ENCODE peak calls at places on chromosomes 5 and 9, in eight cellular contexts. Y, K, Q, C, I, B, L and O are unnamed samples.

GRCh38 chr9:113632776-113633590 is 169.5 kb downstream of the RGS3 start:
- DNase-seq in Y (no peak), K (no peak), Q (no peak), C (peak), I (no peak), B (no peak), L (peak), O (no peak)

GRCh38 chr5:10111575-10111974 is 138.1 kb downstream of the ATPSCKMT start:
- DNase-seq in Y (peak), K (peak), Q (peak), C (no peak), I (peak), B (no peak), L (peak), O (peak)

GRCh38 chr5:10229306-10230048 is 20.2 kb downstream of the ATPSCKMT start:
- DNase-seq in Y (no peak), K (peak), Q (no peak), C (no peak), I (no peak), B (no peak), L (peak), O (peak)

GRCh38 chr5:57173026-57173317 is 887 bp upstream of the GPBP1 start:
- DNase-seq in Y (no peak), K (no peak), Q (no peak), C (no peak), I (no peak), B (peak), L (no peak), O (no peak)

GRCh38 chr5:115602585-115603125 is 376 bp upstream of the TICAM2 start:
- DNase-seq in Y (no peak), K (no peak), Q (no peak), C (no peak), I (no peak), B (no peak), L (no peak), O (no peak)

GRCh38 chr5:126961702-126962101 is 68.7 kb downstream of the MARCHF3 start:
- DNase-seq in Y (no peak), K (peak), Q (no peak), C (no peak), I (no peak), B (no peak), L (peak), O (peak)

GRCh38 chr9:120750421-120750820 is 36.2 kb upstream of the MEGF9 start:
- DNase-seq in Y (no peak), K (no peak), Q (no peak), C (no peak), I (no peak), B (no peak), L (no peak), O (no peak)

GRCh38 chr5:78912796-78913195 is 72.3 kb downstream of the ARSB start:
- DNase-seq in Y (no peak), K (no peak), Q (no peak), C (no peak), I (no peak), B (no peak), L (no peak), O (no peak)

GRCh38 chr5:126603402-126603991 is 2.8 kb downstream of the PHAX start:
- DNase-seq in Y (no peak), K (no peak), Q (peak), C (no peak), I (no peak), B (no peak), L (no peak), O (no peak)

GRCh38 chr9:95516221-95516735 is 493 bp downstream of the PTCH1 start:
- DNase-seq in Y (no peak), K (no peak), Q (no peak), C (no peak), I (peak), B (no peak), L (peak), O (no peak)

GRCh38 chr5:151283120-151283825 is 20.3 kb downstream of the SLC36A3 start:
- DNase-seq in Y (no peak), K (no peak), Q (no peak), C (no peak), I (no peak), B (no peak), L (no peak), O (no peak)

GRCh38 chr9:126151671-126152050 is 175.0 kb upstream of the MVB12B start:
- DNase-seq in Y (no peak), K (peak), Q (no peak), C (no peak), I (no peak), B (no peak), L (no peak), O (no peak)

GRCh38 chr5:150142189-150142788 is 13.4 kb downstream of the PDGFRB start:
- DNase-seq in Y (no peak), K (no peak), Q (no peak), C (no peak), I (no peak), B (no peak), L (no peak), O (no peak)

GRCh38 chr9:133552236-133552635 is 17.7 kb downstream of the ADAMTSL2 start:
- DNase-seq in Y (no peak), K (no peak), Q (no peak), C (no peak), I (no peak), B (no peak), L (no peak), O (no peak)

GRCh38 chr5:176440932-176441706 is 7.1 kb upstream of the FAF2 start:
- DNase-seq in Y (no peak), K (no peak), Q (no peak), C (no peak), I (no peak), B (no peak), L (no peak), O (no peak)

GRCh38 chr5:177325868-177326381 is 14.2 kb upstream of the MXD3 start:
- DNase-seq in Y (no peak), K (no peak), Q (no peak), C (no peak), I (no peak), B (no peak), L (no peak), O (no peak)

GRCh38 chr9:72442212-72442607 is 77.2 kb upstream of the ZFAND5 start:
- DNase-seq in Y (peak), K (peak), Q (no peak), C (no peak), I (no peak), B (no peak), L (peak), O (peak)

GRCh38 chr9:94941211-94941875 is 214.8 kb downstream of the AOPEP start:
- DNase-seq in Y (peak), K (no peak), Q (no peak), C (no peak), I (no peak), B (no peak), L (peak), O (no peak)

GRCh38 chr9:123658792-123659191 is 271.1 kb downstream of the DENND1A start:
- DNase-seq in Y (no peak), K (no peak), Q (peak), C (no peak), I (no peak), B (no peak), L (peak), O (no peak)

GRCh38 chr5:123785160-123786001 is 273.4 kb downstream of the CSNK1G3 start:
- DNase-seq in Y (no peak), K (peak), Q (no peak), C (no peak), I (no peak), B (no peak), L (peak), O (peak)

GRCh38 chr5:171496431-171496830 is 77.0 kb downstream of the FGF18 start:
- DNase-seq in Y (no peak), K (no peak), Q (no peak), C (no peak), I (no peak), B (no peak), L (no peak), O (no peak)

GRCh38 chr5:14444988-14445387 is 136.6 kb upstream of the OTULINL start:
- DNase-seq in Y (no peak), K (peak), Q (no peak), C (no peak), I (no peak), B (no peak), L (peak), O (no peak)

GRCh38 chr5:149203896-149204544 is 62.7 kb downstream of the ABLIM3 start:
- DNase-seq in Y (peak), K (peak), Q (no peak), C (no peak), I (no peak), B (no peak), L (peak), O (peak)

GRCh38 chr5:74357827-74358226 is 282.7 kb downstream of the ENC1 start:
- DNase-seq in Y (no peak), K (no peak), Q (no peak), C (no peak), I (no peak), B (no peak), L (no peak), O (no peak)

GRCh38 chr9:19174127-19174921 is 47.0 kb upstream of the PLIN2 start:
- DNase-seq in Y (peak), K (peak), Q (peak), C (no peak), I (peak), B (peak), L (peak), O (peak)

GRCh38 chr9:98503867-98504800 is 204.6 kb downstream of the GABBR2 start:
- DNase-seq in Y (no peak), K (no peak), Q (no peak), C (no peak), I (no peak), B (no peak), L (no peak), O (no peak)

DNA sequence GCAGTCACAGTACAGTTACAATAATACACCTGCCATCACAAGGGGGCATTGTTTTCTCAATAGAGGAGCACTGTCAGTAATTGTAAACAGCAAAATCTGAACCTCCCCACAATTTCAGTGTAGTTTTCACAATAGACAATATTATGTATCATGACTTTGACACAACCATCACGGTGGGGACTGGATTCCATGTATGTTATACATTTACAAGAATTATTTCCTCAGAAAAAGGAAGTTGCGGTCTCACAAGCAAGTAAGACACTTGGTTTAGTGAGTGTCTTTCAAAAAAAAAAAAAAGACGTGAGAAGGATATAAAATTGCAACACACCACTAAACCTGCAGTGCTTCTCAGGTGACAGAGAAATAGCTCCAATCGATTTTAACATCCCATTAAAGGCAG is 586.2 kb downstream of the PTPRD start:
- DNase-seq in Y (no peak), K (no peak), Q (no peak), C (no peak), I (no peak), B (no peak), L (no peak), O (no peak)
- TF ChIP-seq CTCF in Y (no peak), K (no peak), Q (peak), C (no peak), I (no peak), B (no peak), L (no peak), O (no peak)

GRCh38 chr5:164672190-164672589 is 1166.8 kb downstream of the MAT2B start:
- DNase-seq in Y (no peak), K (no peak), Q (no peak), C (no peak), I (no peak), B (no peak), L (no peak), O (no peak)

DNA sequence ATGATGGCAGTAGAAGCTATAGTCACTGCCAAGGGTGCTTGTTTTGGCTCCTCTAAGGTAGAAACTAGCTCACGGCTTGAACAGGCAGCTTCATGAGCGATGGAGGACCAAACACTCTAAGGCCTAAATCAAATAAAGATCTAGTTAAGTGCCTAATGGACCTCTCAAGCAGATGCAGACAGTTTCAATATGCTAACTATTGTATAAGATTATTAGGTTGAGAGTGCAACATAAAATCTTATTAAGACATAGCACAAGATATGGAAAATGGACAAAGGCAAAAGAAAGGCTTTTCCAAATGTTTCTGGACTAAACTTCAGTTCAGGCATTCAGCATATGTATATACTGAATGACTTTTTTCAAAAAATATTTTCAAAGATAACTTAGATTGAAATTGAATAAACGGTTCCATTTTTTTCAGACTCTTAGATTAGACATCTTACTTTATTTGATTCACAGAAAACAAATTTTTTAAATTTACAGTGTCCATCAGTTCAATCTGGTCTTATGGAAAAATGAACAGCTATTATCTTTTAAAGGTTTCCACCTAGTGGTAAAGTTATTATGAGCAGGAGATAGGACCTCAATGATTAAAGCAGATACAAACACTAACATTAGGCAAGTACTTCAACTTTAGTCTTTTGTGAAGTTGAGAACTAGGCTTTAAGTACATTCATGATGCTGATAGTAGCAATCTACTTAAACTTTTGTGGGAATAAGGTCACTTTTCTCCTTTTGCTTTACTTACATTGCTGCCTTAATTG is 1167.7 kb downstream of the MAT2B start:
- DNase-seq in Y (peak), K (peak), Q (no peak), C (no peak), I (no peak), B (no peak), L (peak), O (peak)
- TF ChIP-seq CTCF in Y (no peak), K (peak), Q (peak), C (peak), I (peak), B (no peak), L (peak), O (peak)

DNA sequence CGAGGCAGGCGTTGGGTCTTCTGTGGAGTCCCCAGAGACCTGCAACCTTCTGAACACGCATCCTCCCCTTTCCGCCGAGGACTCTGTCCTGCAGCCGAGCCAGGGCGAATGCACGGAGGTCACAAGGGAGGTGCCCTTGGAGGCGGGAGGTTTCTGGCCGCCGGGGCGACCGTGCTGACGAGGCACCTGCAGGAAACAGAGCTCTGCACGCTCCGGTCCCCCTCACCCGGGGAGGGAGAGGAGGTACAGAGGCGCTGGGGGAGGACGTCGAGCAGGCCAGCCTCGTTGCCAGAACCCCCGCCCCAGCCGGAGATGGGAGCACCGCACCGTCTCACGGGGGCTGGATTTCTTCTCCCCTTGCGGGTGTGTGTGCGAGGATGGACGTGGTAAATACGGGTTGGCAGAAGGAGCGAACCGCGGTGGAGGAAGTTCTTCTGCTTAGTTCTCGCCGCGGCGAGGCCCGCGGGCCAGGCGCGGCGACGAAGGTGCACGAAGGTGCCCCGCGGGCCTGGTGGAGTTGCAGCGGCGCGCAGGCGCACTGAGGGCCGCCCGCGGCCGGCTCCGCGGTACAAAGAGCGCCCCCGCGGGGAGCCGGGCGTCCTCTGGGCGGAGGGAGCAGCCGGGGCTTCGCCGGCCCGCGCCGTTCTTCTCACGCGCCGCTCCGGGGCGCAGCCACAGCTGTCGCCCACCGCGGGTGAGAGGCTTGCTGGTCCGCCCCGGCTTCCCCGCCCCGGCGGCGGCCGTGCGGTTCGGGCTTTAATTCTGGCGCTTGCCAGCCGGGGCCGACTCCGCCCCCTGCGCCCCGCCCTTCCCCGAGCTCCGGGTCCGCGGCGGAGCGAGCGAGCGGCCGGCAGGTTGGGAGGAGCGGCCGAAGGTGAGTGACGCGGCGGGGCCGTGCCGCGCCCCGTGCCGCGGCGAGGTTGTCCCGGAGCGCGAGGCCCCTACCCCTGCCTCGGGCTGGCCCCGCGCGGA is 289.5 kb downstream of the DOCK8 start:
- DNase-seq in Y (peak), K (peak), Q (peak), C (peak), I (peak), B (peak), L (peak), O (peak)
- TF ChIP-seq CTCF in Y (peak), K (no peak), Q (peak), C (peak), I (no peak), B (peak), L (no peak), O (peak)

GRCh38 chr5:59445741-59446140 is 447.8 kb downstream of the PDE4D start:
- DNase-seq in Y (no peak), K (peak), Q (no peak), C (no peak), I (no peak), B (no peak), L (no peak), O (no peak)

DNA sequence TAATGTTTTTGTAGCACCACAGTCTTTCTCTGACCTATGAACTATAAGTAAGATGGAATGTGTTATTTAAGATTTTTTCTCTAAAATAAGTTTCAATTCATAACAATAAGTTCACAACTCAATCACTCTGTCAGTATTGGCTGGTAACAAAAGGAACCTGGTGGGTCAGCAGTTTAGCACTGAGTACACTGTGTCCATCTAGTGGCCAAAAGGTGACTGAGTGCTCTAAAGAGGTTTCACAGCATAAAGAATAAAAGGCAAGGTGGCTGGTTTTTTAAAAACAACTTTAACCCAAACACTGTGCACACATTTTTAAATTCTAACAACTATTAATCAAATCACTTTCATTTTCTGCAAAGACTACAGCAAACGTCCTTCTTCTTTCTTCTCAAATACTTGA is 443.3 kb downstream of the PDE4D start:
- DNase-seq in Y (peak), K (no peak), Q (no peak), C (no peak), I (no peak), B (no peak), L (no peak), O (peak)
- TF ChIP-seq CTCF in Y (peak), K (peak), Q (peak), C (no peak), I (no peak), B (no peak), L (peak), O (no peak)

DNA sequence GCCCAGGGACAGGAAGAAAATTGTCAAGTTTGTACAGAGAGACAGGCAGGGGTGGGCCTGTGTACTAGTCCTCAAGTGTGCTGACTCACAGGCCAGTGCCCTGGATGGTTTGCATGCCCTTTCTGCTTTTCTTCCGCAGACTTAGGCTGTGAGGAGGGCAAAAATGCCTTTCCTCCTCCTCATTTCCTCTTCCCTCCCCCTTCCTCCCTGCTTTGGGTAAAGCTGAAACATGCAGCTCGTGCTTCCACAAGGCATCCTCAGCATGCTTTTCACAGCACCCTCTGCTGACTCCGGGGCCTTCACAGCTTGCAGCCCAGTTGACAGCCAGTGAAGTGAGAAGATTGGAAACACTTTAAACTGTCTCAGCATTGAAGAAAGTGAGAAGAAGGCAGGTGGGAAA is 138.6 kb downstream of the GRIA1 start:
- DNase-seq in Y (peak), K (peak), Q (peak), C (peak), I (peak), B (peak), L (peak), O (peak)
- TF ChIP-seq CTCF in Y (no peak), K (peak), Q (peak), C (no peak), I (no peak), B (no peak), L (peak), O (peak)

GRCh38 chr5:54785729-54786548 is 199.5 kb downstream of the ESM1 start:
- DNase-seq in Y (no peak), K (no peak), Q (peak), C (peak), I (no peak), B (peak), L (peak), O (peak)
- TF ChIP-seq CTCF in Y (no peak), K (no peak), Q (no peak), C (no peak), I (no peak), B (no peak), L (no peak), O (no peak)

GRCh38 chr9:127223810-127224177 is 40.8 kb upstream of the GARNL3 start:
- DNase-seq in Y (no peak), K (no peak), Q (no peak), C (no peak), I (no peak), B (no peak), L (no peak), O (no peak)
- TF ChIP-seq CTCF in Y (no peak), K (no peak), Q (peak), C (no peak), I (no peak), B (no peak), L (no peak), O (no peak)